ENCODE peak calls at places on chromosomes 6 and 20, in five cellular contexts. R is adrenal gland, T is bronchial epithelial cell, X is endothelial cell, Z is tibial artery. M is an unnamed sample.

GRCh38 chr6:46490425-46491200 is 636 bp downstream of the RCAN2 start:
- DNase-seq in R (peak; percentile 17), T (no peak), X (peak; percentile 77), Z (peak; percentile 71), M (no peak)

GRCh38 chr20:43849496-43850197 is 65.0 kb upstream of the TOX2 start:
- DNase-seq in R (peak; percentile 34), T (peak; percentile 59), X (no peak), Z (no peak), M (no peak)

GRCh38 chr20:53938739-53939138 is 131.7 kb downstream of the BCAS1 start:
- DNase-seq in R (no peak), T (no peak), X (no peak), Z (no peak), M (no peak)

GRCh38 chr6:169722362-169723199 is 1.7 kb downstream of the PHF10 start:
- DNase-seq in R (peak; percentile 52), T (peak; percentile 82), X (peak; percentile 42), Z (peak; percentile 76), M (no peak)

GRCh38 chr20:21166801-21167200 is 40.9 kb downstream of the KIZ start:
- DNase-seq in R (no peak), T (no peak), X (no peak), Z (no peak), M (no peak)

GRCh38 chr6:138465007-138465645 is 34.2 kb downstream of the NHSL1 start:
- DNase-seq in R (no peak), T (peak; percentile 100), X (no peak), Z (no peak), M (no peak)

GRCh38 chr6:121897337-121897760 is 461.9 kb downstream of the GJA1 start:
- DNase-seq in R (no peak), T (peak; percentile 87), X (no peak), Z (no peak), M (no peak)

GRCh38 chr6:125940691-125941090 is 15.9 kb upstream of the HINT3 start:
- DNase-seq in R (no peak), T (peak; percentile 74), X (no peak), Z (no peak), M (no peak)

GRCh38 chr6:27948237-27948636 is 8.8 kb upstream of the OR2B6 start:
- DNase-seq in R (no peak), T (no peak), X (no peak), Z (no peak), M (no peak)

GRCh38 chr6:24494726-24495515 is at the start of gene ALDH5A1:
- DNase-seq in R (peak; percentile 73), T (peak; percentile 39), X (peak; percentile 68), Z (peak; percentile 76), M (no peak)

GRCh38 chr20:44692932-44693476 is 22.2 kb upstream of the CCN5 start:
- DNase-seq in R (peak; percentile 92), T (peak; percentile 73), X (no peak), Z (peak; percentile 98), M (no peak)

GRCh38 chr6:148524976-148525375 is 182.3 kb downstream of the SASH1 start:
- DNase-seq in R (no peak), T (no peak), X (no peak), Z (no peak), M (no peak)

GRCh38 chr6:109961666-109962065 is 16.4 kb upstream of the GPR6 start:
- DNase-seq in R (no peak), T (peak; percentile 74), X (no peak), Z (no peak), M (no peak)

GRCh38 chr20:8255945-8256632 is 124.0 kb downstream of the PLCB1 start:
- DNase-seq in R (no peak), T (peak; percentile 90), X (no peak), Z (no peak), M (no peak)

GRCh38 chr6:39214846-39215639 is 14.2 kb downstream of the KCNK5 start:
- DNase-seq in R (no peak), T (no peak), X (no peak), Z (no peak), M (no peak)

GRCh38 chr6:137827977-137828815 is 38.9 kb upstream of the TNFAIP3 start:
- DNase-seq in R (no peak), T (peak; percentile 91), X (no peak), Z (no peak), M (no peak)

GRCh38 chr6:138203315-138203714 is 15.0 kb downstream of the PBOV1 start:
- DNase-seq in R (no peak), T (no peak), X (no peak), Z (no peak), M (no peak)

GRCh38 chr20:15708984-15709598 is 864.2 kb downstream of the KIF16B start:
- DNase-seq in R (peak; percentile 61), T (no peak), X (peak; percentile 72), Z (no peak), M (no peak)

GRCh38 chr20:63305393-63305792 is 12.4 kb downstream of the COL20A1 start:
- DNase-seq in R (no peak), T (no peak), X (no peak), Z (no peak), M (no peak)
- TF ChIP-seq CTCF in R (no peak), T (no peak), X (no peak), Z (no peak), M (no peak)

DNA sequence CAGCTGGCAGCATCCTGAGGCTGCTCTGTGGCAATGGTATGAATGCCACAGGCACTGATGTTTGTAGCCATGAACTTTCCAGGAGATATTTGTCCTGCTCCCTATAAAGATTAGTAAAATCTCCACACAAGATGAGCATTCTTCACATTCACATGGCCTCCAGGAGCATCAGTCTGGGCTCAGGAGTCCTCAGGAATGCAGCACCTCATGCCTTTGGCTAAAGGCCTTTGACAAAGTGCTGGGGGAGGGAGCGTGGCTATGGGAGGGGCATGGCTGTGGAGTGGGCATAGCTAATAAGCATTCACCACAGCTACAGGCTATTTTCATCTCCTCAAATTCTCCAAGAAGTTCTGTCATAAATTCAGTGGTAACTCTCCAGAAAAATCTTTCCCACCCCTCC is 90.5 kb upstream of the LY86 start:
- DNase-seq in R (no peak), T (no peak), X (no peak), Z (no peak), M (no peak)
- TF ChIP-seq CTCF in R (no peak), T (no peak), X (no peak), Z (no peak), M (no peak)

GRCh38 chr20:5888051-5888450 is 62.3 kb downstream of the TRMT6 start:
- DNase-seq in R (no peak), T (peak; percentile 21), X (no peak), Z (no peak), M (no peak)

GRCh38 chr20:5887386-5887785 is 62.9 kb downstream of the TRMT6 start:
- DNase-seq in R (no peak), T (no peak), X (no peak), Z (no peak), M (no peak)

GRCh38 chr20:5886788-5887187 is 63.5 kb downstream of the TRMT6 start:
- DNase-seq in R (peak; percentile 53), T (no peak), X (no peak), Z (no peak), M (no peak)

GRCh38 chr20:5884465-5885335 is 65.6 kb downstream of the TRMT6 start:
- DNase-seq in R (no peak), T (no peak), X (no peak), Z (no peak), M (no peak)

GRCh38 chr20:5885866-5886265 is 64.5 kb downstream of the TRMT6 start:
- DNase-seq in R (no peak), T (no peak), X (no peak), Z (no peak), M (no peak)
- TF ChIP-seq CTCF in R (no peak), T (no peak), X (no peak), Z (no peak), M (no peak)

DNA sequence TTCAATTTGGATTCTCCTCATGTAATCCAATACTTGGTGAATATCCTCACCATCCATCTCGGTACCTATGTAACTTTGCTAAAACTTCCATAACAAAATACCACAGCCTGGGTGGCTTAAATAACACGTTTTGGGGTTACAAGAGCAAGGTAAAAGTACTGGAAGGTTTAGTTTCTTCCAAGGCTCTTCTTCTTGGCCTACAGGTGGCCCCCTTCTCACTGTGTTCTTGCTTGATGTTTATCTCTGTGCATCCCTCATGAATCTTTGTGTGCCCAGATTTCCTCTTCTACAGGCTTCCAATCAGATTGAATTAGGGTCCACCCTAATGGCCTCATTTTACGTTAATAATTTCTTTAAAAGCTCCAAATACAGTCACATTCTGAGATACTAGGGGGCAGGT is 163.3 kb upstream of the HCRTR2 start:
- DNase-seq in R (no peak), T (no peak), X (no peak), Z (no peak), M (no peak)
- TF ChIP-seq CTCF in R (no peak), T (no peak), X (no peak), Z (no peak), M (peak; percentile 29)

GRCh38 chr6:156359912-156360311 is 417.3 kb upstream of the ARID1B start:
- DNase-seq in R (no peak), T (no peak), X (peak; percentile 54), Z (no peak), M (no peak)
- TF ChIP-seq CTCF in R (no peak), T (no peak), X (peak; percentile 79), Z (no peak), M (no peak)

DNA sequence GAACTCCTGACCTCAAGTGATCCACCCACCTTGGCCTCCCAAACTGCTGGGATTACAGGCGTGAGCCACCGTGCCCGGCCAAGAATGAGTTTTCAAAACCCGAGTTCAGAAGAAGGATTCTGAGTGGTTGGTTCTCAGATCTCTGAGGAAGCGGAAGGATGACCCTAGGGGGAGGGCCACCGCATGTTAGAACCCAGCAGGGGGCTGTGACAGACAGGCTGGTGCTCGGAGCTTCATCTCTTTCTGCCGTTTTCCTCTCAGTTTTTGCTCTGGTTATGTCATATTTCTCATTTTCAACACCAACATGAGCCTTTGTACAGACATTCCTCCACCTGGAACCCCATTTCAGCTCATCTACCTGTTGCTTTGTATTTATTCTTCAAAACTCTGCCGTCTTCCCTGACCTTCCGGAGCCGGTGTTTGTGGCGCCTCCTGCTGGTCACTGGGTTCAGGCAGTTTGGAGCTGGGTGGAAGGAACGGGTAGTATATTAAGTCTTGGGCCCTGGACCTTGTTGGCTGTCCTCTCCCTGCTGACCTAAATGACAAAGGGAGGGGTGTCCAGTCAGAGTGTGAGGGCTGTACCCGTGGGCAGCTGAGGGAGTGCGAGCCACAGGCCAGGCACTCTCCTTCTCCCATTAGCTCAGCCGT is at the start of gene DEFB123:
- DNase-seq in R (no peak), T (no peak), X (no peak), Z (no peak), M (no peak)
- TF ChIP-seq CTCF in R (no peak), T (no peak), X (no peak), Z (no peak), M (peak; percentile 20)

DNA sequence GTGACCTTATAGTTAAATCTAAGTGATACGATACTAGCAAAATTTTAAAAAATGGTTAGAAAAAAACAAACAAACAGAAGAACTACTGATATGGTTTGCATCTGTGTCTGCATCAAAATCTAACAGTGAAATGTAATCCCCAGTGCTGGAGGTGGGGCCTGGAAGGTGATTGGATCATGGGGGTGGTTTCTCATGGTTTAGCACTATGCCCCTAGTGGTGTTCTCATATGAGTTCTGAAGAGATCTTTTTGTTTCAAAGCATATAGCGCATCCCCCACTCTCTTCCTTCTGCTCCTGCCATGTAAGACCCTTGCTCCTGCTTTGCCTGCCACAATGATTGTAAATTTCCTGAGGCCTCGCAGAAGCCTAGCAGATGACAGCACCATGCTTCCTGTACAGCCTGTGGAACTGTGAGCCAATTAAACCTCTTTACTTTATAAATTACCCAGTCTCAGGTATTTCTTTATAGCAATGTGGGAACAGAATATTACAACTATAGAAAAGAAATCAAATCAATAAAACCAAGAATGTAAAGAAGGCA is 5.4 kb downstream of the FBXL4 start:
- DNase-seq in R (no peak), T (no peak), X (no peak), Z (no peak), M (no peak)
- TF ChIP-seq CTCF in R (no peak), T (no peak), X (no peak), Z (no peak), M (peak; percentile 22)

GRCh38 chr6:26249959-26250805 is 114.8 kb upstream of the BTN3A2 start:
- DNase-seq in R (peak; percentile 67), T (peak; percentile 82), X (peak; percentile 47), Z (no peak), M (peak; percentile 53)
- TF ChIP-seq CTCF in R (no peak), T (peak; percentile 77), X (peak; percentile 11), Z (no peak), M (peak; percentile 50)